ENCODE peak calls at places on chromosomes 6 and 20, in four cellular contexts. C is activated CD8-positive, alpha-beta memory T cell treated with anti-CD3 and anti-CD28 coated beads for 1 hour; H is osteocyte; B is upper lobe of right lung. J is an unnamed sample.

GRCh38 chr6:147395158-147395557 is 113.3 kb upstream of the SAMD5 start:
- DNase-seq in B (no peak), H (no peak), C (no peak), J (no peak)

GRCh38 chr6:75377386-75377785 is 92.8 kb upstream of the TMEM30A start:
- DNase-seq in H (no peak), B (no peak), C (no peak), J (peak)

GRCh38 chr20:50558483-50558925 is 48.3 kb downstream of the PTPN1 start:
- DNase-seq in B (no peak), H (no peak), C (no peak), J (no peak)

GRCh38 chr6:32459781-32460424 is 20.2 kb downstream of the HLA-DRA start:
- DNase-seq in B (no peak), H (no peak), C (no peak), J (no peak)

GRCh38 chr20:36405255-36405654 is 99.1 kb downstream of the DLGAP4 start:
- DNase-seq in B (no peak), H (no peak), C (no peak), J (no peak)

GRCh38 chr20:33359399-33360261 is 41.7 kb downstream of the CDK5RAP1 start:
- DNase-seq in B (no peak), C (no peak), H (no peak), J (no peak)

GRCh38 chr6:97059473-97059872 is 134.9 kb downstream of the KLHL32 start:
- DNase-seq in H (no peak), B (no peak), C (no peak), J (peak)

GRCh38 chr6:130776287-130776925 is 50.8 kb upstream of the SMLR1 start:
- DNase-seq in B (no peak), H (no peak), C (no peak), J (no peak)

GRCh38 chr6:24205020-24205492 is 79.0 kb downstream of the NRSN1 start:
- DNase-seq in C (no peak), H (no peak), B (no peak), J (peak)

GRCh38 chr20:37335642-37336368 is 10.1 kb upstream of the SRC start:
- DNase-seq in H (no peak), B (no peak), C (no peak), J (no peak)

GRCh38 chr20:1225729-1226313 is at the start of gene RAD21L1:
- DNase-seq in B (peak), H (peak), C (peak), J (peak)

GRCh38 chr6:162123797-162124196 is 603.8 kb downstream of the PRKN start:
- DNase-seq in B (no peak), H (no peak), C (no peak), J (no peak)

GRCh38 chr20:41989935-41990635 is 371.9 kb upstream of the CHD6 start:
- DNase-seq in H (peak), C (no peak), B (no peak), J (no peak)

GRCh38 chr6:17853533-17853932 is 133.9 kb downstream of the KIF13A start:
- DNase-seq in C (no peak), B (no peak), H (no peak), J (no peak)

GRCh38 chr6:106692112-106692822 is 62.9 kb downstream of the QRSL1 start:
- DNase-seq in C (no peak), B (no peak), H (no peak), J (peak)

GRCh38 chr6:21610376-21610775 is 16.8 kb downstream of the SOX4 start:
- DNase-seq in H (no peak), B (no peak), C (no peak), J (no peak)

GRCh38 chr20:19881080-19881840 is 123.2 kb downstream of the RIN2 start:
- DNase-seq in H (no peak), B (no peak), C (no peak), J (no peak)

GRCh38 chr6:104771258-104771832 is 88.4 kb downstream of the HACE1 start:
- DNase-seq in C (no peak), H (no peak), B (no peak), J (no peak)